ENCODE peak calls at places on chromosome 20, in seven cellular contexts. G is HuH-7.5; P is effector memory CD8-positive, alpha-beta T cell; X is heart left ventricle; A is amygdala; Y is NCI-H446 treated with DMSO at 0.1 percent for 48 hours; H is frontal cortex. F is an unnamed sample.

GRCh38 chr20:32558526-32558925 is 26.6 kb downstream of the NOL4L start:
- DNase-seq in G (no peak), P (no peak), X (peak), A (no peak), Y (no peak), H (no peak), F (no peak)

GRCh38 chr20:46371656-46372055 is 34.8 kb downstream of the ELMO2 start:
- DNase-seq in G (no peak), P (no peak), X (no peak), A (no peak), Y (no peak), H (no peak), F (no peak)

GRCh38 chr20:60108397-60108796 is 150.2 kb downstream of the CDH26 start:
- DNase-seq in G (no peak), P (no peak), X (no peak), A (no peak), Y (no peak), H (no peak), F (no peak)

GRCh38 chr20:51488331-51488730 is 54.2 kb downstream of the NFATC2 start:
- DNase-seq in G (no peak), P (no peak), X (no peak), A (no peak), Y (no peak), H (no peak), F (no peak)

GRCh38 chr20:62571667-62572344 is 70.5 kb upstream of the SLCO4A1 start:
- DNase-seq in G (no peak), P (no peak), X (no peak), A (no peak), Y (no peak), H (no peak), F (no peak)

GRCh38 chr20:10581823-10582222 is 92.0 kb downstream of the JAG1 start:
- DNase-seq in G (no peak), P (no peak), X (no peak), A (no peak), Y (no peak), H (no peak), F (no peak)

GRCh38 chr20:54397292-54398155 is 77.9 kb upstream of the DOK5 start:
- DNase-seq in G (no peak), P (no peak), X (no peak), A (no peak), Y (no peak), H (no peak), F (no peak)

GRCh38 chr20:58246346-58246745 is 17.9 kb upstream of the ANKRD60 start:
- DNase-seq in G (no peak), P (no peak), X (no peak), A (no peak), Y (no peak), H (no peak), F (no peak)

GRCh38 chr20:17995967-17996819 is 27.4 kb downstream of the MGME1 start:
- DNase-seq in G (no peak), P (peak), X (no peak), A (no peak), Y (peak), H (no peak), F (no peak)